ENCODE peak calls at places on chromosomes 2 and 18, in five cellular contexts. One of them, this sample, is unnamed.

GRCh38 chr2:75844651-75845050 is 133.9 kb upstream of the GCFC2 start:
- DNase-seq in psoas muscle: no peak
- DNase-seq in sigmoid colon: no peak
- DNase-seq in anterior cingulate cortex: no peak
- DNase-seq in foreskin melanocyte: no peak
- DNase-seq in this sample: no peak

GRCh38 chr2:164600763-164601162 is 20.5 kb downstream of the GRB14 start:
- DNase-seq in foreskin melanocyte: no peak
- DNase-seq in sigmoid colon: no peak
- DNase-seq in psoas muscle: no peak
- DNase-seq in anterior cingulate cortex: no peak
- DNase-seq in this sample: no peak

GRCh38 chr2:48445091-48445725 is 84.7 kb upstream of the STON1 start:
- DNase-seq in anterior cingulate cortex: no peak
- DNase-seq in sigmoid colon: no peak
- DNase-seq in psoas muscle: no peak
- DNase-seq in foreskin melanocyte: no peak
- DNase-seq in this sample: no peak

GRCh38 chr18:39497819-39498218 is 1932.2 kb upstream of the CELF4 start:
- DNase-seq in sigmoid colon: no peak
- DNase-seq in psoas muscle: no peak
- DNase-seq in foreskin melanocyte: no peak
- DNase-seq in anterior cingulate cortex: no peak
- DNase-seq in this sample: no peak

GRCh38 chr2:38850045-38850444 is 25.7 kb downstream of the DHX57 start:
- DNase-seq in anterior cingulate cortex: no peak
- DNase-seq in sigmoid colon: no peak
- DNase-seq in foreskin melanocyte: no peak
- DNase-seq in psoas muscle: no peak
- DNase-seq in this sample: no peak

GRCh38 chr2:107785756-107786155 is 40.9 kb upstream of the RGPD4 start:
- DNase-seq in anterior cingulate cortex: no peak
- DNase-seq in psoas muscle: no peak
- DNase-seq in sigmoid colon: no peak
- DNase-seq in foreskin melanocyte: no peak
- DNase-seq in this sample: no peak

GRCh38 chr2:217797170-217797569 is 205.6 kb downstream of the TNS1 start:
- DNase-seq in psoas muscle: no peak
- DNase-seq in sigmoid colon: peak
- DNase-seq in foreskin melanocyte: no peak
- DNase-seq in anterior cingulate cortex: no peak
- DNase-seq in this sample: no peak

GRCh38 chr2:41994177-41994576 is 53.6 kb upstream of the PKDCC start:
- DNase-seq in foreskin melanocyte: no peak
- DNase-seq in psoas muscle: no peak
- DNase-seq in sigmoid colon: no peak
- DNase-seq in anterior cingulate cortex: no peak
- DNase-seq in this sample: no peak

GRCh38 chr2:101999122-101999789 is 7.5 kb downstream of the IL1R2 start:
- DNase-seq in sigmoid colon: no peak
- DNase-seq in psoas muscle: no peak
- DNase-seq in anterior cingulate cortex: no peak
- DNase-seq in foreskin melanocyte: no peak
- DNase-seq in this sample: no peak

GRCh38 chr18:44579028-44579692 is 101.5 kb upstream of the SETBP1 start:
- DNase-seq in sigmoid colon: no peak
- DNase-seq in anterior cingulate cortex: no peak
- DNase-seq in psoas muscle: no peak
- DNase-seq in foreskin melanocyte: peak
- DNase-seq in this sample: peak

GRCh38 chr2:43224131-43224570 is 2.3 kb downstream of the ZFP36L2 start:
- DNase-seq in psoas muscle: peak
- DNase-seq in anterior cingulate cortex: peak
- DNase-seq in foreskin melanocyte: peak
- DNase-seq in sigmoid colon: peak
- DNase-seq in this sample: no peak

GRCh38 chr2:65231892-65232477 is 4.4 kb downstream of the ACTR2 start:
- DNase-seq in psoas muscle: no peak
- DNase-seq in foreskin melanocyte: no peak
- DNase-seq in sigmoid colon: no peak
- DNase-seq in anterior cingulate cortex: no peak
- DNase-seq in this sample: no peak

GRCh38 chr2:29056452-29056851 is 17.9 kb downstream of the PCARE start:
- DNase-seq in anterior cingulate cortex: no peak
- DNase-seq in psoas muscle: no peak
- DNase-seq in sigmoid colon: peak
- DNase-seq in foreskin melanocyte: no peak
- DNase-seq in this sample: no peak

GRCh38 chr2:82690757-82691411 is 1768.2 kb downstream of the SUCLG1 start:
- DNase-seq in anterior cingulate cortex: no peak
- DNase-seq in psoas muscle: no peak
- DNase-seq in sigmoid colon: no peak
- DNase-seq in foreskin melanocyte: no peak
- DNase-seq in this sample: no peak

GRCh38 chr18:6979954-6980353 is 137.6 kb downstream of the LAMA1 start:
- DNase-seq in sigmoid colon: no peak
- DNase-seq in psoas muscle: no peak
- DNase-seq in foreskin melanocyte: no peak
- DNase-seq in anterior cingulate cortex: no peak
- DNase-seq in this sample: no peak

GRCh38 chr2:61288070-61288841 is 126.3 kb downstream of the C2orf74 start:
- DNase-seq in sigmoid colon: no peak
- DNase-seq in psoas muscle: no peak
- DNase-seq in anterior cingulate cortex: no peak
- DNase-seq in foreskin melanocyte: no peak
- DNase-seq in this sample: no peak

GRCh38 chr2:127634066-127634617 is 11.8 kb upstream of the GPR17 start:
- DNase-seq in sigmoid colon: peak
- DNase-seq in anterior cingulate cortex: peak
- DNase-seq in psoas muscle: peak
- DNase-seq in foreskin melanocyte: no peak
- DNase-seq in this sample: no peak

GRCh38 chr2:77008925-77009706 is 513.1 kb downstream of the LRRTM4 start:
- DNase-seq in foreskin melanocyte: no peak
- DNase-seq in sigmoid colon: no peak
- DNase-seq in psoas muscle: no peak
- DNase-seq in anterior cingulate cortex: no peak
- DNase-seq in this sample: no peak

GRCh38 chr2:211455225-211455841 is 898.9 kb downstream of the CPS1 start:
- DNase-seq in anterior cingulate cortex: peak
- DNase-seq in foreskin melanocyte: peak
- DNase-seq in sigmoid colon: no peak
- DNase-seq in psoas muscle: no peak
- DNase-seq in this sample: peak

GRCh38 chr2:71672011-71672639 is 218.8 kb downstream of the DYSF start:
- DNase-seq in foreskin melanocyte: no peak
- DNase-seq in psoas muscle: no peak
- DNase-seq in sigmoid colon: no peak
- DNase-seq in anterior cingulate cortex: no peak
- DNase-seq in this sample: peak

GRCh38 chr2:120770176-120770575 is 34.5 kb downstream of the GLI2 start:
- DNase-seq in anterior cingulate cortex: no peak
- DNase-seq in foreskin melanocyte: no peak
- DNase-seq in psoas muscle: peak
- DNase-seq in sigmoid colon: peak
- DNase-seq in this sample: no peak

GRCh38 chr18:76989647-76990190 is 142.9 kb downstream of the MBP start:
- DNase-seq in foreskin melanocyte: no peak
- DNase-seq in psoas muscle: peak
- DNase-seq in sigmoid colon: no peak
- DNase-seq in anterior cingulate cortex: no peak
- DNase-seq in this sample: no peak

GRCh38 chr2:96271995-96272394 is 6.0 kb downstream of the CIAO1 start:
- DNase-seq in foreskin melanocyte: no peak
- DNase-seq in anterior cingulate cortex: no peak
- DNase-seq in psoas muscle: no peak
- DNase-seq in sigmoid colon: no peak
- DNase-seq in this sample: no peak

GRCh38 chr2:36137612-36138011 is 218.0 kb upstream of the CRIM1 start:
- DNase-seq in sigmoid colon: no peak
- DNase-seq in foreskin melanocyte: no peak
- DNase-seq in anterior cingulate cortex: no peak
- DNase-seq in psoas muscle: no peak
- DNase-seq in this sample: no peak

GRCh38 chr2:218397502-218398436 is 1.9 kb upstream of the CTDSP1 start:
- DNase-seq in psoas muscle: peak
- DNase-seq in foreskin melanocyte: peak
- DNase-seq in anterior cingulate cortex: no peak
- DNase-seq in sigmoid colon: peak
- DNase-seq in this sample: no peak

GRCh38 chr2:140200764-140201163 is 1420.6 kb upstream of the NXPH2 start:
- DNase-seq in anterior cingulate cortex: no peak
- DNase-seq in sigmoid colon: no peak
- DNase-seq in psoas muscle: no peak
- DNase-seq in foreskin melanocyte: no peak
- DNase-seq in this sample: no peak

GRCh38 chr2:143161982-143162837 is 33.0 kb downstream of the ARHGAP15 start:
- DNase-seq in foreskin melanocyte: no peak
- DNase-seq in anterior cingulate cortex: peak
- DNase-seq in sigmoid colon: no peak
- DNase-seq in psoas muscle: peak
- DNase-seq in this sample: peak

GRCh38 chr2:67792796-67793195 is 270.0 kb downstream of the C1D start:
- DNase-seq in sigmoid colon: no peak
- DNase-seq in psoas muscle: no peak
- DNase-seq in foreskin melanocyte: no peak
- DNase-seq in anterior cingulate cortex: no peak
- DNase-seq in this sample: no peak

This sample was measured in NCI-H446.